ENCODE peak calls at places on chromosomes 1 and 21, in four cellular contexts. F, B, V and Q are unnamed samples.

GRCh38 chr21:35006771-35007170 is 42.3 kb downstream of the RUNX1 start:
- DNase-seq in F (no peak), B (no peak), V (no peak), Q (no peak)

GRCh38 chr21:45390121-45390751 is 14.7 kb upstream of the COL18A1 start:
- DNase-seq in F (no peak), B (no peak), V (no peak), Q (peak)

GRCh38 chr1:151739590-151740355 is 18.5 kb downstream of the RIIAD1 start:
- DNase-seq in F (peak), B (peak), V (no peak), Q (no peak)

GRCh38 chr1:247385283-247385682 is 30.7 kb upstream of the NLRP3 start:
- DNase-seq in F (no peak), B (no peak), V (no peak), Q (no peak)

GRCh38 chr1:26191739-26192138 is 1.3 kb downstream of the CATSPER4 start:
- DNase-seq in F (no peak), B (no peak), V (no peak), Q (no peak)

GRCh38 chr1:177145102-177145779 is 19.3 kb downstream of the ASTN1 start:
- DNase-seq in F (no peak), B (no peak), V (no peak), Q (no peak)

GRCh38 chr1:165501351-165501974 is 42.3 kb upstream of the LRRC52 start:
- DNase-seq in F (no peak), B (peak), V (no peak), Q (no peak)

GRCh38 chr1:209048961-209049669 is 534.4 kb upstream of the CAMK1G start:
- DNase-seq in F (no peak), B (peak), V (no peak), Q (no peak)